ENCODE peak calls at places on chromosomes 1 and 21, in four cellular contexts. S, O, G and N are unnamed samples.

GRCh38 chr21:16587671-16588379 is 858.0 kb downstream of the USP25 start:
- DNase-seq in S (no peak), O (no peak), G (no peak), N (no peak)

GRCh38 chr1:32647308-32648134 is 2.8 kb downstream of the ZBTB8OS start:
- DNase-seq in S (no peak), O (no peak), G (no peak), N (no peak)

GRCh38 chr1:116855788-116856187 is 53.9 kb upstream of the PTGFRN start:
- DNase-seq in S (no peak), O (no peak), G (no peak), N (no peak)

GRCh38 chr1:24694380-24694843 is 50.8 kb upstream of the CLIC4 start:
- DNase-seq in S (no peak), O (no peak), G (no peak), N (peak)

GRCh38 chr21:31182231-31183129 is 144.2 kb upstream of the KRTAP19-8 start:
- DNase-seq in S (no peak), O (no peak), G (no peak), N (no peak)

GRCh38 chr21:27168084-27168483 is 201.2 kb upstream of the ADAMTS5 start:
- DNase-seq in S (no peak), O (no peak), G (no peak), N (no peak)

GRCh38 chr1:50181027-50181663 is 72.4 kb downstream of the ELAVL4 start:
- DNase-seq in S (no peak), O (no peak), G (no peak), N (no peak)

GRCh38 chr1:16174261-16174871 is 18.5 kb upstream of the EPHA2 start:
- DNase-seq in S (no peak), O (no peak), G (no peak), N (no peak)

GRCh38 chr21:33901421-33902288 is 13.9 kb downstream of the ATP5PO start:
- DNase-seq in S (peak), O (peak), G (no peak), N (no peak)

GRCh38 chr21:44814498-44815023 is 3.3 kb downstream of the SUMO3 start:
- DNase-seq in S (no peak), O (no peak), G (no peak), N (no peak)

GRCh38 chr1:3898475-3898735 is 1.7 kb downstream of the C1orf174 start:
- DNase-seq in S (no peak), O (no peak), G (no peak), N (no peak)

GRCh38 chr1:93671090-93671743 is 10.4 kb downstream of the BCAR3 start:
- DNase-seq in S (no peak), O (peak), G (no peak), N (no peak)

GRCh38 chr1:9062846-9063245 is 6.6 kb downstream of the SLC2A5 start:
- DNase-seq in S (no peak), O (no peak), G (no peak), N (no peak)

GRCh38 chr1:205313681-205314308 is 7.8 kb downstream of the NUAK2 start:
- DNase-seq in S (peak), O (no peak), G (no peak), N (peak)

GRCh38 chr1:175154595-175155472 is 37.7 kb downstream of the KIAA0040 start:
- DNase-seq in S (peak), O (peak), G (peak), N (no peak)

GRCh38 chr21:41141031-41141457 is 26.9 kb upstream of the BACE2 start:
- DNase-seq in S (no peak), O (no peak), G (no peak), N (no peak)

GRCh38 chr1:14129009-14129408 is 429.0 kb downstream of the PRDM2 start:
- DNase-seq in S (no peak), O (peak), G (no peak), N (no peak)

GRCh38 chr21:36589352-36589971 is 109.5 kb upstream of the SIM2 start:
- DNase-seq in S (peak), O (peak), G (peak), N (peak)

GRCh38 chr1:154137888-154138287 is 17.0 kb downstream of the NUP210L start:
- DNase-seq in S (no peak), O (no peak), G (no peak), N (no peak)

GRCh38 chr1:218209351-218209861 is 75.7 kb upstream of the RRP15 start:
- DNase-seq in S (no peak), O (no peak), G (no peak), N (no peak)
- TF ChIP-seq CBFB in S (no peak), O (no peak), G (no peak), N (no peak)

GRCh38 chr21:43304621-43305335 is 122.2 kb downstream of the SIK1 start:
- DNase-seq in S (no peak), O (no peak), G (no peak), N (no peak)

GRCh38 chr21:43306911-43307676 is 119.8 kb downstream of the SIK1 start:
- DNase-seq in S (no peak), O (peak), G (peak), N (peak)

GRCh38 chr21:43305336-43305665 is 121.6 kb downstream of the SIK1 start:
- DNase-seq in S (no peak), O (no peak), G (no peak), N (no peak)

GRCh38 chr21:43306391-43306790 is 120.5 kb downstream of the SIK1 start:
- DNase-seq in S (no peak), O (no peak), G (no peak), N (no peak)

GRCh38 chr21:43305811-43306311 is 121.1 kb downstream of the SIK1 start:
- DNase-seq in S (no peak), O (no peak), G (no peak), N (no peak)
- TF ChIP-seq CBFB in S (no peak), O (no peak), G (no peak), N (no peak)

GRCh38 chr1:150256549-150257341 is 829 bp upstream of the CA14 start:
- DNase-seq in S (peak), O (peak), G (no peak), N (no peak)
- TF ChIP-seq CBFB in S (no peak), O (no peak), G (no peak), N (no peak)

GRCh38 chr1:206558794-206559660 is 51.7 kb downstream of the RASSF5 start:
- DNase-seq in S (no peak), O (no peak), G (no peak), N (no peak)

GRCh38 chr1:206560021-206560716 is 52.1 kb downstream of the EIF2D start:
- DNase-seq in S (no peak), O (no peak), G (no peak), N (no peak)

GRCh38 chr1:206557636-206558473 is 50.5 kb downstream of the RASSF5 start:
- DNase-seq in S (no peak), O (no peak), G (no peak), N (no peak)

GRCh38 chr1:206556748-206557635 is 49.7 kb downstream of the RASSF5 start:
- DNase-seq in S (peak), O (no peak), G (peak), N (no peak)

DNA sequence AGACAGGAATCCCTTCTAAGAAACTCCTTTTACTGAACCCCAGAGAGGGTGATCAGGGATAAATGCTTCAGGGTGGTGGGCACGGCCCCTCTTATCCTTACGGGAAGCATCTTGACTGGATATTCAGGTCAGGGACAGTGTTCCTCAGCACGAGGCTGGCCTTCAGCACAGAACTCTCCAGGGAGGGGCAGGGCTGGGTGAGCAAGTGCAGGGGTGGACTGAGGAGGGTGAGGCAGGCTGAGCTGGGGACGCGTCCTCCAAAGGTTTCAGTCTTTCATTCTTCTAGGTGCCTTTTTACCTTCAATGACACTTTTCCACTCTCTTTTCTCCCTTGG is 52.3 kb downstream of the RASSF5 start:
- DNase-seq in S (no peak), O (no peak), G (no peak), N (no peak)
- TF ChIP-seq CBFB in S (no peak), O (no peak), G (no peak), N (no peak)

GRCh38 chr1:112722601-112723510 is 7.7 kb upstream of the PPM1J start:
- DNase-seq in S (peak), O (no peak), G (no peak), N (no peak)
- TF ChIP-seq CBFB in S (no peak), O (no peak), G (no peak), N (no peak)

GRCh38 chr1:183180634-183181056 is 5.4 kb upstream of the LAMC2 start:
- DNase-seq in S (no peak), O (no peak), G (no peak), N (peak)
- TF ChIP-seq CBFB in S (no peak), O (no peak), G (no peak), N (no peak)

GRCh38 chr1:18681423-18681835 is 50.8 kb downstream of the PAX7 start:
- DNase-seq in S (no peak), O (peak), G (peak), N (no peak)
- TF ChIP-seq CBFB in S (no peak), O (no peak), G (no peak), N (no peak)

GRCh38 chr1:7335224-7335879 is 435.7 kb upstream of the VAMP3 start:
- DNase-seq in S (no peak), O (no peak), G (no peak), N (no peak)
- TF ChIP-seq CBFB in S (no peak), O (no peak), G (no peak), N (no peak)

DNA sequence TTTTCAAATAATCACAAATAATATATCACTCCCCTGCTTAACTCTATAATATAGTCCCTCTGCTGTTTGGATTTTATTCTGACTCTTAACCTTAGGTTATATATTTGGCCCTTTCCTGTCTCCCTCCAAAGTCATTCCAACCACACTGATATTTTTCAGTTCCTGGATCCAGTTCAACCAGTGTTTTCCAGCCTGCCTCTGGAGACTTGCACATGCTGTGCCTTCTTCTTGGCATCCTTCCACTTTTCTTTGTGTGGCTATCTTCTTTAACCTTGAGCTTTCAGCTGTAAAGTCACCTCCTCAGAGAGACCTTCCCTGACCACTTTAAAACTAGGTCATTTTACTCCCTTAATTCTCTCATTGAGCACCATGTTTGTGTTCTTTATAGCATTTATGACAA is 19.4 kb downstream of the CERS2 start:
- DNase-seq in S (no peak), O (no peak), G (peak), N (no peak)
- TF ChIP-seq CBFB in S (no peak), O (no peak), G (no peak), N (no peak)